ENCODE peak calls at places on chromosomes 11 and 22, in six cellular contexts. R is thoracic aorta, N is lower lobe of right lung, S is fibroblast of lung, H is DND-41, C is astrocyte. T is an unnamed sample.

GRCh38 chr11:121929581-121929980 is 186.4 kb downstream of the BLID start:
- DNase-seq in R (no peak), N (no peak), S (peak; percentile 35), H (no peak), C (peak; percentile 79), T (no peak)

GRCh38 chr22:20955548-20955947 is 11.5 kb upstream of the AIFM3 start:
- DNase-seq in R (no peak), N (no peak), S (no peak), H (no peak), C (no peak), T (no peak)

GRCh38 chr11:12066799-12067508 is 43.4 kb upstream of the MICAL2 start:
- DNase-seq in R (no peak), N (peak; percentile 76), S (peak; percentile 67), H (no peak), C (no peak), T (no peak)

GRCh38 chr11:17531071-17531817 is 13.0 kb downstream of the USH1C start:
- DNase-seq in R (no peak), N (no peak), S (no peak), H (no peak), C (peak; percentile 54), T (no peak)

GRCh38 chr11:134560066-134560465 is 148.0 kb upstream of the B3GAT1 start:
- DNase-seq in R (no peak), N (no peak), S (no peak), H (peak; percentile 85), C (no peak), T (no peak)

GRCh38 chr22:46652930-46653331 is 32.7 kb downstream of the GRAMD4 start:
- DNase-seq in R (no peak), N (no peak), S (peak; percentile 64), H (no peak), C (no peak), T (no peak)

GRCh38 chr22:41523464-41524221 is 20.6 kb downstream of the POLR3H start:
- DNase-seq in R (no peak), N (no peak), S (peak; percentile 91), H (no peak), C (peak; percentile 46), T (peak; percentile 71)

GRCh38 chr22:22372063-22372462 is 127.5 kb downstream of the VPREB1 start:
- DNase-seq in R (no peak), N (no peak), S (no peak), H (no peak), C (no peak), T (no peak)

GRCh38 chr22:40517631-40518030 is 118.9 kb downstream of the MRTFA start:
- DNase-seq in R (no peak), N (no peak), S (no peak), H (no peak), C (no peak), T (no peak)

GRCh38 chr11:57480409-57481137 is 20.2 kb downstream of the RTN4RL2 start:
- DNase-seq in R (no peak), N (peak; percentile 77), S (peak; percentile 53), H (peak; percentile 74), C (no peak), T (no peak)

GRCh38 chr11:6438979-6439571 is 1.7 kb downstream of the HPX start:
- DNase-seq in R (no peak), N (no peak), S (peak; percentile 57), H (peak; percentile 52), C (peak; percentile 18), T (no peak)

GRCh38 chr11:3165916-3166267 is 782 bp upstream of the OSBPL5 start:
- DNase-seq in R (no peak), N (peak; percentile 44), S (no peak), H (no peak), C (no peak), T (no peak)

GRCh38 chr11:65651589-65652510 is 10.9 kb downstream of the RELA start:
- DNase-seq in R (no peak), N (peak; percentile 75), S (peak; percentile 83), H (no peak), C (peak; percentile 22), T (no peak)

DNA sequence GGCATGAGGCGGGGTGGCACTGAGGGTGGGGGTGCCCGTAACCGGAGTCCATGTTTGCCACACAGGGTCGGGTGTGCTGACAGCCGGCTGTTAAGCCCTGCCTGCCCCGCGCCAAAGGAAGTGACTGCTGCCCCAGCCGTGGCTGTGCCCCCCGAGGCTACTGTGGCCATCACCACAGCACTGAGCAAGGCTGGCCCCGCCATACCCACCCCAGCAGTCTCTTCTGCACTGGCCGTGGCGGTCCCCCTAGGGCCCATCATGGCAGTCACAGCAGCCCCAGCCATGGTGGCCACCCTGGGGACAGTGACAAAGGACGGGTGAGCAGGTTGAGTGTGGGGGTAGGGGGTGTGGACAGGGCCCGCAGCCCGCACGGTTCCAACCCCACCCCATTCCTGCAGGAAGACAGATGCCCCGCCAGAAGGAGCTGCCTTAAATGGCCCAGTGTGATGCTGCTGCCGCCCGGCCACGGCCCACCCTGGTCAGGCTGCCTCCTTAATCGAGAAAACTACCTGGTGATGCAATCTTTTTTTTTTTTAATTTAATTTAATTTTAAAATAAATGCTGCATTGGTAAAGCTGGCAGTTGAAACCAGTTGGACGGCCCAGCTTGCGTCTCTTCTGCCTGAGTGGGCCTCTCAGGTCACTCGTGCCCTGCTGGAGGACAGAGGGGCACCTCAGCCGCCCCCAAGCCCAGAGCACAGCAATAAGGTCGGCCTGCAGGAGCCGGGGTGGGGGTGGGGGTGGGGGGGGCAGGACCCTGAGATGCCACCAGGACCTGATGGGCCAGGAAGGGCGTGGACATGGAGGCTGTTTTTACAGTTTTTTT is 30.8 kb downstream of the SBF1 start:
- DNase-seq in R (no peak), N (no peak), S (no peak), H (no peak), C (no peak), T (no peak)
- H3K27ac ChIP-seq in R (no peak overlapping the region), N (peak overlapping the region; percentile 53), S (no peak overlapping the region), H (no peak overlapping the region), C (no peak overlapping the region), T (peak overlapping the region; percentile 47)

DNA sequence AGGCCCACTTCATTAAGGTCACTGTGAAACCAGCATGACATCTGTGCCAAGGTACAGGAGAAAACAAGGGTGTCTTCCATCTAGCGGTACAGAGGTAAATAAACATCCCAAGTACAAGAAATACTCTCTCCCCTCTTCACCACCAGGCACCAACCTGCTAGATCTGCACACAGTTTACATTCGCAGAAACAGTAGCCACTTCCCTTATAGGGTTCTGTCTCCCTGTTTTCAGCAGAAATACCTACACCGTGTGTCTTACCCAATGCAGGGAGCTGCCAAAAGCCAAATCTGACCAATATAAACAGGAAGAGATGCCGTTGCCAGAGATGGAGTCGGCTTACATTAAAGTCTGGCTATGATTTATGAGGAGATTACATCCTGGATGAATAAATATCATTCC is 1.2 kb downstream of the SCN4B start:
- DNase-seq in R (no peak), N (no peak), S (no peak), H (no peak), C (peak; percentile 50), T (no peak)
- H3K27me3 ChIP-seq in R (peaks cover 12% of the 10 kb centered on the region), N (peaks cover 45% of the 10 kb centered on the region), S (peaks cover 57% of the 10 kb centered on the region), H (peaks cover 78% of the 10 kb centered on the region), C (peaks cover 47% of the 10 kb centered on the region), T (peaks cover 77% of the 10 kb centered on the region)

DNA sequence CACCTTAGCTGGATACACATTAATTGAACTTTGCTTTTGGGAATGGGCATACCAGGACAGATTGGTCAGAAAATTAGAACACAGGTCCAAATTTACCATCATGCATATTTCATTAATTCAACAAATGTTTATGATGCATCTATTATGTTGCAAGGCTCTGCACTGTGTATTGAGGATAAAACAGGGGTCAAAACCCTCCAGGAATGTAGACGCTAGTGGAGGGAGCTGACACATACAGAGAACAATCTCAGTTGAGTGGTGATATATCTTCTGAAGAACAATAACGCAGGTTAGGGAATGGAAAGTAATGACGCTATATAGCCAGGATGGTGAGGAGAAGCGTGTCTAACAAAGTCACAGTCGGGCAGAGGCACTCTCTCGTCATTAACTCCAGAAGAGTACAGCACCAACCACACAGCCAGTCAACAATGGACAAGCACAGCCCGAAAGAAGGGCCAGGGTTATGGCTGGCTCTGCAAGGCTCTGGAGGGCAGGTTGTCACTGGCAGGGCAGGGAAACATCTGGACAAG is 3.8 kb downstream of the FLI1 start:
- DNase-seq in R (no peak), N (no peak), S (no peak), H (no peak), C (peak; percentile 42), T (no peak)
- H3K27ac ChIP-seq in R (no peak overlapping the region), N (peak overlapping the region; percentile 94), S (no peak overlapping the region), H (peak overlapping the region; percentile 84), C (no peak overlapping the region), T (no peak overlapping the region)

GRCh38 chr22:50481045-50481439 is 301 bp upstream of the ADM2 start:
- DNase-seq in R (no peak), N (peak; percentile 50), S (no peak), H (no peak), C (no peak), T (no peak)
- H3K27me3 ChIP-seq in R (no peaks in the 10 kb centered on the region), N (peaks cover 51% of the 10 kb centered on the region), S (peaks cover 32% of the 10 kb centered on the region), H (no peaks in the 10 kb centered on the region), C (peaks cover 17% of the 10 kb centered on the region), T (peaks cover 24% of the 10 kb centered on the region)

GRCh38 chr11:102451693-102452460 is 688 bp downstream of the TMEM123 start:
- DNase-seq in R (no peak), N (peak; percentile 80), S (peak; percentile 45), H (peak; percentile 85), C (peak; percentile 31), T (no peak)

GRCh38 chr11:102452461-102453285 is at the start of gene TMEM123:
- DNase-seq in R (peak; percentile 40), N (peak; percentile 87), S (peak; percentile 62), H (peak; percentile 94), C (peak; percentile 49), T (no peak)

GRCh38 chr11:102453286-102453797 is 777 bp upstream of the TMEM123 start:
- DNase-seq in R (no peak), N (no peak), S (no peak), H (no peak), C (no peak), T (no peak)

GRCh38 chr11:102456381-102456780 is 3.8 kb upstream of the TMEM123 start:
- DNase-seq in R (no peak), N (no peak), S (peak; percentile 80), H (no peak), C (no peak), T (no peak)

GRCh38 chr11:102453921-102454320 is 1.4 kb upstream of the TMEM123 start:
- DNase-seq in R (no peak), N (no peak), S (no peak), H (no peak), C (no peak), T (no peak)
- H3K27ac ChIP-seq in R (no peak overlapping the region), N (no peak overlapping the region), S (no peak overlapping the region), H (no peak overlapping the region), C (no peak overlapping the region), T (no peak overlapping the region)

GRCh38 chr11:8262552-8263108 is 1.0 kb downstream of the LMO1 start:
- DNase-seq in R (no peak), N (peak; percentile 49), S (peak; percentile 49), H (no peak), C (peak; percentile 69), T (peak; percentile 11)

GRCh38 chr11:8261316-8261715 is 2.4 kb downstream of the LMO1 start:
- DNase-seq in R (no peak), N (no peak), S (no peak), H (no peak), C (no peak), T (no peak)

GRCh38 chr11:8261921-8262551 is 1.6 kb downstream of the LMO1 start:
- DNase-seq in R (no peak), N (peak; percentile 28), S (no peak), H (no peak), C (no peak), T (no peak)

GRCh38 chr11:8263769-8264410 is at the start of gene LMO1:
- DNase-seq in R (peak; percentile 19), N (peak; percentile 84), S (peak; percentile 76), H (peak; percentile 71), C (peak; percentile 40), T (peak; percentile 13)

GRCh38 chr11:8263109-8263768 is 439 bp downstream of the LMO1 start:
- DNase-seq in R (no peak), N (no peak), S (peak; percentile 25), H (no peak), C (no peak), T (no peak)
- H3K27me3 ChIP-seq in R (no peaks in the 10 kb centered on the region), N (peaks cover 82% of the 10 kb centered on the region), S (peaks cover 37% of the 10 kb centered on the region), H (peaks cover 10% of the 10 kb centered on the region), C (peaks cover 56% of the 10 kb centered on the region), T (peaks cover 82% of the 10 kb centered on the region)

GRCh38 chr11:61279934-61280656 is 15.0 kb downstream of the VWCE start:
- DNase-seq in R (no peak), N (no peak), S (no peak), H (no peak), C (peak; percentile 26), T (no peak)
- H3K27ac ChIP-seq in R (no peak overlapping the region), N (no peak overlapping the region), S (no peak overlapping the region), H (no peak overlapping the region), C (no peak overlapping the region), T (no peak overlapping the region)